ENCODE peak calls at places on chromosomes 13 and 19, in seven cellular contexts. B is neuronal stem cell, Y is mesenchymal stem cell, Z is H9, K is IMR-90, V is H1, H is trophoblast cell. L is an unnamed sample.

GRCh38 chr13:46622013-46622917 is 69.3 kb downstream of the LRCH1 start:
- DNase-seq in B (no peak), Y (no peak), Z (no peak), K (no peak), V (no peak), H (no peak), L (no peak)

GRCh38 chr13:107057028-107057427 is 489.1 kb upstream of the ARGLU1 start:
- DNase-seq in B (no peak), Y (no peak), Z (no peak), K (no peak), V (no peak), H (no peak), L (no peak)

GRCh38 chr13:44719857-44720671 is 143.9 kb upstream of the TSC22D1 start:
- DNase-seq in B (no peak), Y (peak), Z (no peak), K (peak), V (no peak), H (peak), L (no peak)

GRCh38 chr13:108561152-108561551 is 68.3 kb upstream of the MYO16 start:
- DNase-seq in B (no peak), Y (no peak), Z (no peak), K (no peak), V (no peak), H (no peak), L (no peak)

GRCh38 chr19:41233748-41234240 is 14.8 kb downstream of the AXL start:
- DNase-seq in B (no peak), Y (no peak), Z (no peak), K (no peak), V (no peak), H (peak), L (no peak)

GRCh38 chr13:110339263-110339662 is 32.2 kb downstream of the COL4A2 start:
- DNase-seq in B (no peak), Y (no peak), Z (no peak), K (no peak), V (no peak), H (no peak), L (no peak)

GRCh38 chr19:1133471-1133929 is 29.7 kb downstream of the GPX4 start:
- DNase-seq in B (no peak), Y (no peak), Z (peak), K (no peak), V (peak), H (no peak), L (peak)

GRCh38 chr19:3771033-3771905 is 759 bp downstream of the RAX2 start:
- DNase-seq in B (no peak), Y (no peak), Z (peak), K (no peak), V (peak), H (no peak), L (peak)

GRCh38 chr13:21148557-21149258 is 27.6 kb downstream of the SKA3 start:
- DNase-seq in B (no peak), Y (no peak), Z (no peak), K (no peak), V (no peak), H (no peak), L (no peak)
- H2AK5ac ChIP-seq in B (no peak), Y (no peak), Z (no peak), K (no peak), V (no peak), H (no peak), L (no peak)

DNA sequence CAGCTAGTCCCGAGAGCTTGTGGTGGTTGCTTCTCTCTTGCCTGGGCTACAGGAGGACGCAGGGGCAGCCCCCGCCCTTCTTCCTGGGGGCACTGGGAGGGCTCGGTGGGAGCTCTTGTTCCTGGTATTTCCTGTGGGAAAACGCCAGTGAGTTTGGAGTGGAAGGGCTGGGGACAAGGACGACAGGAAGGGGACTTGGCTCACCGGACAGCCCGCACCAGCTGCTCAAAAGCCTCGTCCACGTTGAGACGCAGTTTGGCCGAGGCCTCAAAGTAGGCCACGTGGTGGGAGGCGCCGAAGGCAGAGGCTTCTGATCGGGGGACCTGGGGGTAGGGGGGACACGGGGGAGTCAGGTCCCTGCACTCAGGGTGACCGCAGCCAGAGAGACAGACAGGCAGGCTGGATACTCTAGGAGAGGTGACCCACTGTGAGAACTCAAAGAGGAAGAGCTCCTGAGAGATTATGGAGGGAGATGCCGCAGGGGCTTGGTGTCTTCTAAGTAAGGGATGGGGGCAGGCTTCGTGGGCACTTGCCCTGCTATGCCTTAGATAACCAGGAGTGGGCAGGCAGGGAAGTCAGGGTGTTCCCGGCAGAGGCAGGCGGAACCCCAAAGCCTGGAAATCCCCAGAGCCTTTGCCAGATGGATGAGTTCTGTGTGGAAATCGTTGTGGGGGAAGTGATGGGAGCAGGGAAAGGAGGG is 4.3 kb downstream of the RRAS start:
- DNase-seq in B (no peak), Y (peak), Z (no peak), K (peak), V (no peak), H (no peak), L (no peak)
- H2AK5ac ChIP-seq in B (peak), Y (no peak), Z (no peak), K (no peak), V (peak), H (peak), L (no peak)

GRCh38 chr13:96898212-96898611 is 96.1 kb downstream of the OXGR1 start:
- DNase-seq in B (no peak), Y (peak), Z (no peak), K (no peak), V (no peak), H (no peak), L (peak)

GRCh38 chr13:96900992-96901391 is 93.3 kb downstream of the OXGR1 start:
- DNase-seq in B (no peak), Y (no peak), Z (peak), K (no peak), V (no peak), H (peak), L (peak)

GRCh38 chr13:96903085-96903484 is 91.2 kb downstream of the OXGR1 start:
- DNase-seq in B (no peak), Y (no peak), Z (no peak), K (no peak), V (no peak), H (no peak), L (no peak)

GRCh38 chr13:96899946-96900345 is 94.3 kb downstream of the OXGR1 start:
- DNase-seq in B (no peak), Y (no peak), Z (no peak), K (no peak), V (no peak), H (no peak), L (no peak)

DNA sequence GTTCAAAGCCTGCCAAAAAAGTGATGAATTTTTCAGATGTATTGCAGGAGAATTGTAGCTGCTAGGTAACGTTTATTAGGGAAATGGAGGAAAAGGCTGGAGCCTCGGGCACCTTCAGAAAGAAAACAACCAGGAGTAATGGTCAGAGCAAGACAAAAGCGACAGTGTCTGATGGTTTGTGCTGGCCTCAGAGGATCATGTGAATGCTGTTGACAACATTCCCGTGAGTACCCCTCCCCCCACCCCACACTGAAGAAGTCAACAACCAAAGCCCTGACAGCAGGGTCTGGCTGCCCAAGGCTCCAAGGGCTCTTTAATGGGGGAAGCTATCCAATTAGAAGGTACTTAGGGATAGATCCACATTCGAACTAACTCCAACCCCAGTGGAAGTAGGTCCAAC is 95.4 kb downstream of the OXGR1 start:
- DNase-seq in B (peak), Y (no peak), Z (peak), K (no peak), V (no peak), H (no peak), L (peak)
- H2AK5ac ChIP-seq in B (no peak), Y (no peak), Z (no peak), K (no peak), V (no peak), H (no peak), L (no peak)

GRCh38 chr19:33147538-33147937 is 15.6 kb downstream of the WDR88 start:
- DNase-seq in B (no peak), Y (no peak), Z (no peak), K (no peak), V (no peak), H (no peak), L (no peak)

GRCh38 chr19:33139165-33139564 is 7.3 kb downstream of the WDR88 start:
- DNase-seq in B (no peak), Y (no peak), Z (no peak), K (no peak), V (no peak), H (no peak), L (peak)

GRCh38 chr19:33146209-33146608 is 14.3 kb downstream of the WDR88 start:
- DNase-seq in B (no peak), Y (no peak), Z (no peak), K (no peak), V (no peak), H (no peak), L (no peak)

DNA sequence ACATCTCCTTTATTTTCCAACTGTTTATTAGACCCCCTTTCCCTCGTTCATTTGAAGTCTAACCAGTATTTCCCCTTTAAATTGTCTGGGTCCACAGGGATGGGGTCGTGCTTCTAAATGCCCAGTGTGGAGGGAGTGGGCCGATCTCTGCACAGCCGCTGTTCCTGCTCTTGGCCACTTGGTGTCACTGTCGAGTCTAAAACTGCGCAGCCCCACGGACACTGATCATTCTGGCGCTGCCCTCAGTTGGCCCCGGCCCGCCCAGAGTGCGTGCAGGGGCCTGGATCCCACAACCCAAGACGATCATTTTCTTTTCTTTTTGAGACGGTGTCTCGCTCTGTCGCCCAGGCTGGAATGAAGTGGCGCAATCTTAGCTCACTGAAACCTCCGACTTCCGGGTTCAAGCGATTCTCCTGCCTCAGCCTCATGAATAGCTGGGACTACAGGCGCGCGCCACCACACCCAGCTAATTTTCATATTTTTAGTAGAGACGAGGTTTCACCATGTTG is 12.0 kb downstream of the WDR88 start:
- DNase-seq in B (peak), Y (peak), Z (peak), K (peak), V (peak), H (peak), L (peak)
- H2AK5ac ChIP-seq in B (no peak), Y (no peak), Z (no peak), K (no peak), V (no peak), H (no peak), L (no peak)

GRCh38 chr13:105327727-105328126 is 1207.7 kb downstream of the EFNB2 start:
- DNase-seq in B (no peak), Y (peak), Z (no peak), K (peak), V (no peak), H (no peak), L (no peak)
- H2AK5ac ChIP-seq in B (no peak), Y (no peak), Z (no peak), K (no peak), V (no peak), H (no peak), L (no peak)